ENCODE peak calls at places on chromosomes 6 and 20, in five cellular contexts. One of them, this sample, is unnamed.

GRCh38 chr6:139882977-139883728 is 508.7 kb upstream of the CITED2 start:
- DNase-seq in psoas muscle: no peak
- DNase-seq in NCI-H1694 treated with DMSO at 0.1 percent for 48 hours: peak
- DNase-seq in ovary: no peak
- DNase-seq in lung microvascular endothelial cell: peak
- DNase-seq in this sample: no peak

GRCh38 chr6:107830060-107830459 is 5.9 kb upstream of the SCML4 start:
- DNase-seq in psoas muscle: no peak
- DNase-seq in NCI-H1694 treated with DMSO at 0.1 percent for 48 hours: no peak
- DNase-seq in lung microvascular endothelial cell: no peak
- DNase-seq in ovary: no peak
- DNase-seq in this sample: no peak

GRCh38 chr6:115643762-115644161 is 416.9 kb downstream of the FRK start:
- DNase-seq in ovary: no peak
- DNase-seq in lung microvascular endothelial cell: no peak
- DNase-seq in psoas muscle: no peak
- DNase-seq in NCI-H1694 treated with DMSO at 0.1 percent for 48 hours: no peak
- DNase-seq in this sample: no peak

GRCh38 chr6:31877651-31878161 is 1.1 kb downstream of the SLC44A4 start:
- DNase-seq in NCI-H1694 treated with DMSO at 0.1 percent for 48 hours: no peak
- DNase-seq in lung microvascular endothelial cell: no peak
- DNase-seq in psoas muscle: no peak
- DNase-seq in ovary: no peak
- DNase-seq in this sample: peak

GRCh38 chr6:101961357-101961756 is 567.8 kb downstream of the GRIK2 start:
- DNase-seq in ovary: no peak
- DNase-seq in NCI-H1694 treated with DMSO at 0.1 percent for 48 hours: no peak
- DNase-seq in psoas muscle: no peak
- DNase-seq in lung microvascular endothelial cell: no peak
- DNase-seq in this sample: no peak

GRCh38 chr6:13304101-13304500 is 24.2 kb downstream of the TBC1D7 start:
- DNase-seq in ovary: no peak
- DNase-seq in lung microvascular endothelial cell: no peak
- DNase-seq in NCI-H1694 treated with DMSO at 0.1 percent for 48 hours: no peak
- DNase-seq in psoas muscle: no peak
- DNase-seq in this sample: no peak

GRCh38 chr20:61742097-61742805 is 323.4 kb downstream of the TAF4 start:
- DNase-seq in ovary: no peak
- DNase-seq in NCI-H1694 treated with DMSO at 0.1 percent for 48 hours: no peak
- DNase-seq in lung microvascular endothelial cell: no peak
- DNase-seq in psoas muscle: no peak
- DNase-seq in this sample: no peak

GRCh38 chr6:31900917-31901414 is 920 bp downstream of the ZBTB12 start:
- DNase-seq in NCI-H1694 treated with DMSO at 0.1 percent for 48 hours: no peak
- DNase-seq in lung microvascular endothelial cell: no peak
- DNase-seq in psoas muscle: no peak
- DNase-seq in ovary: no peak
- DNase-seq in this sample: peak

GRCh38 chr20:23157741-23158140 is 71.6 kb upstream of the CD93 start:
- DNase-seq in lung microvascular endothelial cell: no peak
- DNase-seq in NCI-H1694 treated with DMSO at 0.1 percent for 48 hours: no peak
- DNase-seq in ovary: no peak
- DNase-seq in psoas muscle: no peak
- DNase-seq in this sample: no peak

GRCh38 chr6:159126590-159126989 is 42.6 kb upstream of the FNDC1 start:
- DNase-seq in lung microvascular endothelial cell: no peak
- DNase-seq in ovary: no peak
- DNase-seq in psoas muscle: peak
- DNase-seq in NCI-H1694 treated with DMSO at 0.1 percent for 48 hours: no peak
- DNase-seq in this sample: no peak

GRCh38 chr6:30682181-30683117 is 4.0 kb downstream of the PPP1R18 start:
- DNase-seq in lung microvascular endothelial cell: peak
- DNase-seq in psoas muscle: peak
- DNase-seq in NCI-H1694 treated with DMSO at 0.1 percent for 48 hours: no peak
- DNase-seq in ovary: peak
- DNase-seq in this sample: peak

GRCh38 chr6:3742076-3742425 is 9.5 kb downstream of the PXDC1 start:
- DNase-seq in NCI-H1694 treated with DMSO at 0.1 percent for 48 hours: no peak
- DNase-seq in lung microvascular endothelial cell: no peak
- DNase-seq in psoas muscle: no peak
- DNase-seq in ovary: no peak
- DNase-seq in this sample: no peak

This sample was measured in left lung.